ENCODE peak calls at places on chromosomes 1 and 21, in four cellular contexts. One of them, this sample, is unnamed.

GRCh38 chr1:34164510-34165381 is at the start of gene CSMD2:
- DNase-seq in bronchial epithelial cell: peak
- DNase-seq in myocyte: peak
- DNase-seq in MCF 10A: no peak
- DNase-seq in this sample: no peak

GRCh38 chr1:156589546-156589945 is 2.0 kb upstream of the NAXE start:
- DNase-seq in bronchial epithelial cell: no peak
- DNase-seq in myocyte: no peak
- DNase-seq in MCF 10A: no peak
- DNase-seq in this sample: no peak

GRCh38 chr1:59671066-59671952 is 143.4 kb upstream of the HOOK1 start:
- DNase-seq in bronchial epithelial cell: no peak
- DNase-seq in myocyte: peak
- DNase-seq in MCF 10A: no peak
- DNase-seq in this sample: peak

GRCh38 chr1:207815466-207815865 is 63.6 kb downstream of the CD46 start:
- DNase-seq in bronchial epithelial cell: no peak
- DNase-seq in myocyte: peak
- DNase-seq in MCF 10A: no peak
- DNase-seq in this sample: no peak

GRCh38 chr1:212500986-212501385 is 68.3 kb downstream of the NENF start:
- DNase-seq in bronchial epithelial cell: peak
- DNase-seq in myocyte: no peak
- DNase-seq in MCF 10A: peak
- DNase-seq in this sample: no peak

GRCh38 chr1:227923353-227924167 is 24.2 kb downstream of the WNT9A start:
- DNase-seq in bronchial epithelial cell: no peak
- DNase-seq in myocyte: no peak
- DNase-seq in MCF 10A: no peak
- DNase-seq in this sample: no peak

GRCh38 chr21:14116080-14116481 is 94.7 kb downstream of the LIPI start:
- DNase-seq in bronchial epithelial cell: no peak
- DNase-seq in myocyte: no peak
- DNase-seq in MCF 10A: no peak
- DNase-seq in this sample: no peak

GRCh38 chr1:154446292-154446691 is 41.1 kb downstream of the IL6R start:
- DNase-seq in bronchial epithelial cell: no peak
- DNase-seq in myocyte: peak
- DNase-seq in MCF 10A: no peak
- DNase-seq in this sample: peak

GRCh38 chr1:55039342-55040082 is at the start of gene PCSK9:
- DNase-seq in bronchial epithelial cell: peak
- DNase-seq in myocyte: no peak
- DNase-seq in MCF 10A: no peak
- DNase-seq in this sample: peak

GRCh38 chr1:67552336-67552759 is 122.1 kb upstream of the SERBP1 start:
- DNase-seq in bronchial epithelial cell: peak
- DNase-seq in myocyte: no peak
- DNase-seq in MCF 10A: peak
- DNase-seq in this sample: no peak

This sample was measured in SJCRH30.